ENCODE peak calls at places on chromosomes 16 and 17, in nine cellular contexts. Y is stimulated activated CD4-positive, alpha-beta T cell treated with anti-CD3 and anti-CD28 coated beads, TNF-alpha, amount 100 ng/mL, for 48 hours; R is iPS-NIHi11; F is activated CD8-positive, alpha-beta memory T cell treated with anti-CD3 and anti-CD28 coated beads for 4 hours; X is nucleus accumbens; A is left ventricle myocardium inferior; N is NCI-H345; B is fibroblast of lung; O is IMR-90. G is an unnamed sample.

GRCh38 chr17:77593081-77593480 is 365.4 kb upstream of the TNRC6C start:
- DNase-seq in R (no peak), X (no peak), F (no peak), O (no peak), B (no peak), N (no peak), Y (no peak), A (no peak), G (no peak)

GRCh38 chr17:74642995-74643394 is 19.5 kb upstream of the CD300E start:
- DNase-seq in X (no peak), A (no peak), O (no peak), B (no peak), R (no peak), N (no peak), F (no peak), Y (no peak), G (no peak)

GRCh38 chr16:1990336-1991134 is 765 bp downstream of the SYNGR3 start:
- DNase-seq in O (no peak), N (peak; percentile 62), R (peak; percentile 66), Y (no peak), X (no peak), A (no peak), F (no peak), B (no peak), G (no peak)

GRCh38 chr17:42342242-42343008 is 45.8 kb downstream of the STAT3 start:
- DNase-seq in N (no peak), Y (no peak), R (no peak), X (no peak), O (peak; percentile 71), F (no peak), B (peak; percentile 76), A (no peak), G (no peak)

GRCh38 chr16:2335286-2335895 is 5.1 kb downstream of the ABCA3 start:
- DNase-seq in N (no peak), R (no peak), X (no peak), Y (no peak), O (no peak), F (no peak), A (no peak), B (no peak), G (no peak)

GRCh38 chr17:46772879-46773620 is 45.4 kb downstream of the WNT3 start:
- DNase-seq in R (no peak), X (no peak), B (no peak), O (no peak), F (no peak), A (no peak), Y (no peak), N (no peak), G (no peak)

GRCh38 chr17:2867441-2868424 is 71.5 kb downstream of the RAP1GAP2 start:
- DNase-seq in R (peak; percentile 49), F (no peak), O (peak; percentile 93), A (no peak), B (peak; percentile 69), Y (no peak), N (no peak), X (no peak), G (no peak)

GRCh38 chr16:51418258-51418657 is 267.2 kb upstream of the SALL1 start:
- DNase-seq in B (no peak), F (no peak), Y (no peak), X (no peak), R (peak; percentile 27), O (no peak), A (no peak), N (no peak), G (no peak)

GRCh38 chr17:61325382-61326073 is 74.1 kb upstream of the TBX2 start:
- DNase-seq in X (no peak), A (no peak), N (no peak), B (peak; percentile 63), O (peak; percentile 81), F (no peak), R (no peak), Y (no peak), G (no peak)

GRCh38 chr16:5523794-5524193 is 426.2 kb upstream of the EEF2KMT start:
- DNase-seq in X (no peak), O (no peak), B (no peak), F (no peak), A (no peak), R (peak; percentile 31), Y (no peak), N (no peak), G (no peak)

GRCh38 chr16:10153993-10154788 is 28.0 kb downstream of the GRIN2A start:
- DNase-seq in O (no peak), R (no peak), B (peak; percentile 34), N (no peak), A (no peak), X (no peak), Y (no peak), F (no peak), G (no peak)

GRCh38 chr17:19706791-19707727 is 9.3 kb downstream of the SLC47A2 start:
- DNase-seq in B (no peak), O (no peak), R (peak; percentile 35), F (no peak), N (peak; percentile 76), A (no peak), Y (no peak), X (no peak), G (no peak)

GRCh38 chr16:1053700-1054368 is 18.7 kb upstream of the SSTR5 start:
- DNase-seq in O (no peak), A (no peak), N (no peak), R (no peak), B (no peak), X (no peak), F (no peak), Y (no peak), G (no peak)

GRCh38 chr17:1709971-1710806 is at the start of gene TLCD2:
- DNase-seq in Y (no peak), O (peak; percentile 65), A (peak; percentile 80), X (no peak), B (peak; percentile 76), F (no peak), R (peak; percentile 80), N (peak; percentile 15), G (no peak)

GRCh38 chr17:82613283-82614094 is 34.8 kb downstream of the WDR45B start:
- DNase-seq in A (no peak), N (peak; percentile 83), X (no peak), F (no peak), Y (no peak), R (no peak), B (no peak), O (no peak), G (no peak)

GRCh38 chr16:10408824-10409381 is 23.0 kb downstream of the ATF7IP2 start:
- DNase-seq in R (no peak), F (no peak), Y (no peak), X (no peak), N (no peak), A (no peak), B (peak; percentile 48), O (no peak), G (no peak)

GRCh38 chr17:2963332-2964027 is 99.9 kb downstream of the OR1D5 start:
- DNase-seq in F (no peak), N (no peak), X (no peak), R (no peak), B (no peak), Y (no peak), A (no peak), O (no peak), G (no peak)

GRCh38 chr16:31129568-31130335 is 5.8 kb downstream of the PRSS8 start:
- DNase-seq in F (no peak), B (peak; percentile 51), A (peak; percentile 58), O (no peak), N (no peak), Y (no peak), R (no peak), X (no peak), G (no peak)

GRCh38 chr17:18857864-18858566 is at the start of gene PRPSAP2:
- DNase-seq in R (peak; percentile 99), F (peak; percentile 86), B (peak; percentile 89), Y (peak; percentile 87), O (peak; percentile 88), X (peak; percentile 91), A (peak; percentile 96), N (peak; percentile 93), G (peak; percentile 88)

GRCh38 chr17:49388290-49388640 is 26.2 kb upstream of the ZNF652 start:
- DNase-seq in Y (no peak), R (no peak), A (no peak), B (no peak), F (no peak), X (no peak), N (no peak), O (no peak), G (no peak)

GRCh38 chr17:46056800-46057304 is 57.8 kb downstream of the STH start:
- DNase-seq in O (peak; percentile 74), A (no peak), R (no peak), N (no peak), B (peak; percentile 75), Y (no peak), F (no peak), X (no peak), G (no peak)

GRCh38 chr17:81429813-81430510 is 34.7 kb downstream of the BAHCC1 start:
- DNase-seq in N (peak; percentile 55), F (no peak), Y (no peak), R (peak; percentile 66), O (no peak), B (no peak), A (peak; percentile 44), X (peak; percentile 35), G (no peak)

GRCh38 chr17:61157246-61157887 is 242.3 kb upstream of the TBX2 start:
- DNase-seq in Y (no peak), X (no peak), R (no peak), O (peak; percentile 71), F (no peak), B (peak; percentile 71), A (no peak), N (peak; percentile 42), G (no peak)

GRCh38 chr17:82583720-82584234 is 64.2 kb downstream of the FOXK2 start:
- DNase-seq in X (peak; percentile 40), B (no peak), O (no peak), N (no peak), F (peak; percentile 47), R (no peak), Y (no peak), A (no peak), G (no peak)